ENCODE peak calls at places on chromosomes 11 and 22, in ten cellular contexts. P is IMR-90, Z is A549, T is K562, K is PC-9, U is H1, Q is neuronal stem cell, V is GM23338, L is DND-41, J is hepatocyte. D is an unnamed sample.

GRCh38 chr11:2769409-2769778 is 69.6 kb upstream of the KCNQ1OT1 start:
- DNase-seq in K (no peak), L (no peak), T (no peak), Z (no peak), Q (no peak), V (no peak), U (no peak), P (no peak), J (no peak), D (no peak)

GRCh38 chr11:92046103-92046502 is 178.5 kb upstream of the FAT3 start:
- DNase-seq in P (no peak), T (no peak), K (no peak), V (no peak), L (no peak), U (no peak), Q (no peak), Z (no peak), J (no peak), D (no peak)

GRCh38 chr11:32858731-32859130 is 29.0 kb downstream of the PRRG4 start:
- DNase-seq in T (no peak), U (no peak), Q (no peak), K (no peak), P (no peak), L (no peak), V (peak), Z (no peak), J (no peak), D (no peak)

GRCh38 chr11:120024046-120024445 is 113.9 kb downstream of the TRIM29 start:
- DNase-seq in Q (no peak), Z (no peak), V (no peak), P (no peak), K (no peak), L (no peak), U (no peak), J (no peak), T (no peak), D (peak)

GRCh38 chr22:45998638-45999378 is 21.8 kb upstream of the WNT7B start:
- DNase-seq in V (no peak), P (no peak), U (no peak), Q (no peak), L (no peak), J (no peak), T (no peak), Z (no peak), K (no peak), D (no peak)

GRCh38 chr22:43827926-43828710 is 16.0 kb upstream of the EFCAB6 start:
- DNase-seq in Z (no peak), U (no peak), K (no peak), V (no peak), Q (no peak), J (no peak), T (no peak), L (no peak), P (no peak), D (peak)

GRCh38 chr11:12377824-12378593 is 638 bp downstream of the PARVA start:
- DNase-seq in U (peak), P (peak), J (peak), Z (peak), K (peak), T (no peak), Q (peak), L (no peak), V (peak), D (peak)

GRCh38 chr22:46537946-46538815 is 761 bp upstream of the CELSR1 start:
- DNase-seq in T (no peak), L (no peak), P (peak), Q (peak), K (peak), Z (peak), J (peak), V (peak), U (no peak), D (peak)

GRCh38 chr11:124170801-124171586 is 12.2 kb upstream of the OR10D3 start:
- DNase-seq in K (no peak), T (peak), U (no peak), V (peak), J (no peak), L (no peak), P (no peak), Q (no peak), Z (no peak), D (no peak)

GRCh38 chr11:117239295-117239694 is 6.8 kb downstream of the RNF214 start:
- DNase-seq in P (peak), U (no peak), Q (no peak), J (peak), K (no peak), L (no peak), V (no peak), T (no peak), Z (peak), D (no peak)

GRCh38 chr11:3002346-3002745 is 10.2 kb upstream of the NAP1L4 start:
- DNase-seq in P (no peak), U (no peak), K (no peak), Q (no peak), L (no peak), V (no peak), J (no peak), Z (no peak), T (no peak), D (no peak)

GRCh38 chr11:121376135-121376534 is 76.0 kb upstream of the SORL1 start:
- DNase-seq in U (no peak), L (no peak), T (no peak), P (no peak), Q (no peak), J (no peak), Z (no peak), V (no peak), K (no peak), D (no peak)

GRCh38 chr11:124869856-124870387 is 4.7 kb downstream of the ROBO3 start:
- DNase-seq in T (no peak), Q (no peak), V (no peak), U (no peak), K (no peak), Z (no peak), L (no peak), J (no peak), P (no peak), D (no peak)

GRCh38 chr22:45262931-45263789 is 21.6 kb upstream of the UPK3A start:
- DNase-seq in T (no peak), V (no peak), Q (no peak), U (no peak), P (no peak), J (no peak), L (peak), Z (no peak), K (peak), D (no peak)

GRCh38 chr11:76939219-76939631 is 78.5 kb downstream of the ACER3 start:
- DNase-seq in V (no peak), U (no peak), Q (no peak), T (no peak), Z (no peak), P (peak), L (no peak), J (no peak), K (peak), D (no peak)

GRCh38 chr22:36160499-36160942 is at the start of gene APOL3:
- DNase-seq in V (no peak), T (no peak), Q (no peak), U (no peak), J (no peak), L (peak), P (peak), K (no peak), Z (no peak), D (no peak)

GRCh38 chr11:4455439-4455838 is 6.3 kb downstream of the OR52K2 start:
- DNase-seq in J (no peak), K (no peak), T (no peak), Q (no peak), L (no peak), V (no peak), P (no peak), Z (no peak), U (no peak), D (no peak)

GRCh38 chr11:28566643-28567042 is 458.5 kb downstream of the METTL15 start:
- DNase-seq in J (peak), U (peak), K (no peak), Q (peak), L (no peak), Z (peak), T (peak), P (peak), V (peak), D (peak)

GRCh38 chr11:15793032-15793996 is 563.0 kb downstream of the SOX6 start:
- DNase-seq in V (no peak), T (no peak), L (no peak), J (no peak), Z (no peak), U (no peak), P (peak), K (no peak), Q (no peak), D (no peak)

GRCh38 chr11:61535998-61536675 is 27.6 kb downstream of the LRRC10B start:
- DNase-seq in T (no peak), Q (no peak), U (no peak), P (no peak), J (no peak), L (no peak), K (no peak), V (no peak), Z (no peak), D (no peak)

GRCh38 chr22:29151316-29151715 is 54.4 kb upstream of the EMID1 start:
- DNase-seq in T (no peak), U (no peak), Q (no peak), K (no peak), V (no peak), L (no peak), P (no peak), Z (no peak), J (no peak), D (no peak)

GRCh38 chr11:121810291-121810690 is 305.7 kb downstream of the BLID start:
- DNase-seq in T (no peak), L (no peak), Z (no peak), K (no peak), Q (no peak), U (no peak), V (no peak), J (no peak), P (peak), D (no peak)

GRCh38 chr11:257766-258493 is 20.3 kb upstream of the NLRP6 start:
- DNase-seq in V (no peak), Q (no peak), U (no peak), L (no peak), P (no peak), Z (no peak), T (no peak), K (no peak), J (no peak), D (no peak)

GRCh38 chr11:2289350-2289749 is 12.4 kb downstream of the C11orf21 start:
- DNase-seq in Z (no peak), T (no peak), L (no peak), P (no peak), K (no peak), V (no peak), J (no peak), U (no peak), Q (no peak), D (no peak)

GRCh38 chr11:64742087-64742939 is 1.6 kb downstream of the RASGRP2 start:
- DNase-seq in K (no peak), Z (no peak), J (peak), P (no peak), U (no peak), Q (no peak), V (peak), L (no peak), T (peak), D (peak)

GRCh38 chr11:117528061-117528780 is 200.6 kb downstream of the CEP164 start:
- DNase-seq in U (no peak), J (no peak), Q (no peak), L (peak), P (no peak), V (no peak), Z (no peak), T (no peak), K (peak), D (no peak)

GRCh38 chr11:71190551-71190950 is 61.8 kb downstream of the SHANK2 start:
- DNase-seq in Z (no peak), K (no peak), P (no peak), J (no peak), L (no peak), U (no peak), Q (no peak), T (no peak), V (no peak), D (no peak)

GRCh38 chr22:46922037-46922436 is 159.6 kb downstream of the TBC1D22A start:
- DNase-seq in V (no peak), L (no peak), P (no peak), J (no peak), K (no peak), U (no peak), T (no peak), Z (no peak), Q (no peak), D (no peak)

GRCh38 chr11:7319501-7319900 is 67.8 kb downstream of the SYT9 start:
- DNase-seq in J (no peak), Z (no peak), T (no peak), P (no peak), U (no peak), Q (no peak), V (no peak), K (no peak), L (no peak), D (no peak)

GRCh38 chr11:34261820-34262219 is 96.0 kb downstream of the ABTB2 start:
- DNase-seq in T (no peak), U (no peak), P (no peak), K (no peak), Z (no peak), L (no peak), Q (no peak), V (no peak), J (no peak), D (no peak)

GRCh38 chr11:7604331-7604973 is 68.8 kb downstream of the CYB5R2 start:
- DNase-seq in U (no peak), P (no peak), L (no peak), T (no peak), Z (no peak), J (no peak), Q (no peak), V (no peak), K (peak), D (no peak)

DNA sequence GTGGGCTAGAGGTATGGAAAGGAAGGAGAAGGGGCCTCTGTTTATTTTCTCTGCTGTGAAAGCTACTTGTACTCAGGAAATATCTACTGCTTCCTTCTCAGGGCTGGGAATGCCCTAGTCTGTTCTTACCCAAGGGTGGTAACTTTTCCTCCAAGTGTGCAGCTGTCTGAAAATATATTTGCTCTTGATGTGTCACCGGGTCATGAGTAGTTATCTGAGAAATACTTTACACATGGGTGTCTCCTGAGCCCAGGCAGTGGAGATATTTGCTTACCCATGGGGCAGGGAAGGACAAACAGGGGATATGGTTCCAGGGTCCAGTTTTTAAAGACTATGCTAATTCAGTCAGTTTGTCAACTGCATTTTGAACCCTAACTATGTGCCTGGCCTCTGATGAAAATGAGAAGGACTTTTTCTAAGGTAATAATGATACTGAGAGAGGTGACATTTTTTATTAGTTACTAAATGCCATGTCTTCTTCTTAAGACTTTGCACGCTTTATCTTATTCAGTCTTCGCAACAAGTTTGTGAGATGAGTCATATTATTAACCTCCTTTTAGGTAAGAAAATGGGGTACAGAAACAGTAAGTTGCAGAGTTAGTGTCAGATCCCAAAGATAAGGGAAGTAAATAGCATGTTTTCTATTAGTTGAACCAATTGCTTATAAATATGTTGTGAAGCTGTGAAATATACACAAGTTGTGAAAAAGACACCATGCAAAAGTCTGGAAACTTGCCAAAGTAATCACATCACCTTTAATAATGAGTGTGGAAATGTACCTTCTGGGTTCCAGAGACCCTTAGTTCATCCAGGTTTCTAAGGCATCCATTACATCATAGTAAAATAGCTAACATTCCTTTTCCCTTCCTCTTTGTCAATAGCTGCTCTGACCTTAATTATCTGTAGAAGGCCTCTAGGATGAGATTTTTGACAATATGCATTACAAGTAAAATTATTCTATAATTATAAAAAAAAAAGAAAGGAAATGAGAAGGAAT is 22.8 kb downstream of the SYTL2 start:
- DNase-seq in Z (peak), T (no peak), Q (no peak), K (peak), L (no peak), P (peak), U (no peak), J (peak), V (peak), D (no peak)
- H3K4me2 ChIP-seq in Z (peak), T (no peak), Q (no peak), K (peak), L (no peak), P (no peak), U (no peak), J (peak), V (no peak), D (no peak)

DNA sequence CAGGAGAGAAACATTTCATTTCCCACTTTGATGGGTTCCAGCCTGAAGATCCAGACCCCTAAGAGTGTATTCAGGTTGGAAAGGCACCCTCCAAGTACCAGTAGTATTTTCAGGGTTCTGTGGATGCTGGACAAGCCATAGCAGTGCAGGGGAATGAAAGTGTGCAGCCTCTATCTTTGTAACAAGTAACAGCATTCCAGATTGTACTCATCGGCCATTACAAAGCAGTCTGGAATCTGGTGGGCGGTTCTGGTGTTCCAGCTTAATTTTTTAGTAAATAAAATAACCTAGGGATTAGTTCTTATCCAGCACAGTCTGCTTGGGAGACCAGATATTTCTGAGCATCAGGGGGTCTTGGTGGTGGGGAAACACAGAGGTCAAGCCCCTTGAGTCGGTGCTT is 22.6 kb downstream of the APLNR start:
- DNase-seq in Z (peak), T (no peak), J (peak), V (no peak), U (no peak), L (no peak), K (no peak), P (peak), Q (no peak), D (no peak)
- H3K4me2 ChIP-seq in Z (peak), T (no peak), J (peak), V (peak), U (no peak), L (no peak), K (no peak), P (peak), Q (no peak), D (no peak)

GRCh38 chr22:37923927-37924326 is 17.8 kb downstream of the MICALL1 start:
- DNase-seq in P (no peak), L (no peak), Z (no peak), T (no peak), U (no peak), J (no peak), Q (no peak), K (no peak), V (no peak), D (no peak)

GRCh38 chr22:37924386-37925065 is 18.4 kb downstream of the MICALL1 start:
- DNase-seq in V (no peak), Q (no peak), Z (no peak), K (no peak), T (no peak), J (no peak), P (no peak), L (no peak), U (no peak), D (no peak)

GRCh38 chr22:37925767-37926166 is 19.7 kb downstream of the MICALL1 start:
- DNase-seq in Z (no peak), V (no peak), P (no peak), T (no peak), J (no peak), Q (no peak), U (no peak), K (no peak), L (no peak), D (no peak)

GRCh38 chr22:37926358-37926757 is 20.3 kb downstream of the MICALL1 start:
- DNase-seq in V (no peak), J (no peak), P (no peak), U (no peak), T (no peak), Z (no peak), Q (no peak), L (no peak), K (no peak), D (no peak)

GRCh38 chr22:37925311-37925710 is 19.2 kb downstream of the MICALL1 start:
- DNase-seq in J (no peak), P (no peak), U (no peak), V (no peak), L (no peak), T (no peak), Z (no peak), K (no peak), Q (no peak), D (no peak)
- H3K4me2 ChIP-seq in J (no peak), P (no peak), U (no peak), V (no peak), L (no peak), T (no peak), Z (no peak), K (no peak), Q (no peak), D (no peak)

DNA sequence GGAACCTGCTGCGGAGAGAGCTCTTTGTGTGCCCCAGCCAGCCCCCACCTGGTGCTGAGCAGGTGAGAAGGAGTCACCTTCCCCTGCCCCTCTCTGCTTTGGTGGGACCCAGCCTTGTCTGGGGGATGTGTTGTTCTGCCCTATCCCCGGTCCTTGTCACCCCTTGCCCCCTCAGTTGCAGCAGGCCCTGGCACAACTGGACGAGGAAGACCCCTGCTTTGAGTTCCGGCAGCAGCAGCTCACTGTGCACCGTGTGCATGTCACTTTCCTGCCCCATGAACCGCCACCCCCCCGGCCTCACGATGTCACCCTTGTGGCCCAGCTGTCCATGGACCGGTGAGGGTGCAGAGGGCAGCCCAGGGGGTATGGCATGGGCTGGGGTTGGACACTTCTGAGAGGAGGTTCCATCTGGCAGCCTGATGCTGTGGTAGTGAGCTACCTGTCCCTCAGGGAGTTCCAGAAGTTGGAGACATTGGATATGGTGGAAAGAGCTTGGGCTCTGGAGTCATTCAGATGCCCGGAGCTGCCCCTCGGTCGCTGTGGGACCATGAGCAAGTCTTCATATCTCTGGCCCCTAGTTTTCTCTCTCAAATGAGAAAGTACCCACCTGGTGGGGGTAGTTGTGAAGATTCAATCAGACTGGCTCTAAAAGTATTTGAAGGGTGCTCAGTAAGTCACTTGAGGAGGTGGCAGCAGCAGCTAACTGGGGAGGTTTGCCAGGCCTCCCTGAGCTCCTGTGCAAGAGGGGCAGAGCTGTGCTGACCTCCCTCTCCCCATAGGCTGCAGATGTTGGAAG is 4.3 kb downstream of the LARGE2 start:
- DNase-seq in Z (no peak), V (no peak), Q (no peak), T (no peak), J (peak), U (no peak), P (no peak), L (no peak), K (no peak), D (peak)
- H3K4me2 ChIP-seq in Z (no peak), V (no peak), Q (no peak), T (no peak), J (no peak), U (no peak), P (no peak), L (no peak), K (no peak), D (no peak)

GRCh38 chr22:37509026-37509886 is 10.0 kb downstream of the CARD10 start:
- DNase-seq in Z (no peak), V (no peak), T (no peak), Q (no peak), K (no peak), P (no peak), L (no peak), U (no peak), J (no peak), D (no peak)

GRCh38 chr22:37507731-37508130 is 11.5 kb downstream of the CARD10 start:
- DNase-seq in Z (no peak), V (no peak), P (no peak), J (no peak), Q (no peak), K (no peak), T (no peak), U (no peak), L (no peak), D (no peak)

GRCh38 chr22:37511368-37512104 is 7.7 kb downstream of the CARD10 start:
- DNase-seq in L (no peak), V (no peak), Z (no peak), Q (no peak), P (peak), K (no peak), J (no peak), T (no peak), U (no peak), D (no peak)

GRCh38 chr22:37508431-37508963 is 10.7 kb downstream of the CARD10 start:
- DNase-seq in V (no peak), J (no peak), T (no peak), Q (no peak), P (no peak), Z (no peak), L (no peak), U (no peak), K (peak), D (no peak)

GRCh38 chr22:37510046-37510445 is 9.2 kb downstream of the CARD10 start:
- DNase-seq in Z (no peak), L (no peak), T (no peak), J (no peak), V (no peak), Q (no peak), K (no peak), U (no peak), P (no peak), D (no peak)
- H3K4me2 ChIP-seq in Z (peak), L (no peak), T (no peak), J (no peak), V (no peak), Q (no peak), K (peak), U (no peak), P (no peak), D (no peak)